ENCODE peak calls at places on chromosomes 12 and 14, in eight cellular contexts. One of them, this sample, is unnamed.

GRCh38 chr12:60148831-60149230 is 553.0 kb downstream of the SLC16A7 start:
- DNase-seq in fibroblast of lung: peak; percentile 81
- DNase-seq in heart left ventricle: no peak
- DNase-seq in lung: no peak
- DNase-seq in astrocyte: peak; percentile 88
- DNase-seq in cardiac muscle cell: peak; percentile 88
- DNase-seq in astrocyte of the spinal cord: peak; percentile 74
- DNase-seq in psoas muscle: peak; percentile 1
- DNase-seq in this sample: peak; percentile 86

GRCh38 chr12:119693006-119693405 is 25.1 kb downstream of the PRKAB1 start:
- DNase-seq in heart left ventricle: peak; percentile 67
- DNase-seq in cardiac muscle cell: peak; percentile 98
- DNase-seq in astrocyte: peak; percentile 97
- DNase-seq in astrocyte of the spinal cord: peak; percentile 88
- DNase-seq in lung: peak; percentile 74
- DNase-seq in fibroblast of lung: peak; percentile 95
- DNase-seq in psoas muscle: no peak
- DNase-seq in this sample: peak; percentile 98

GRCh38 chr12:45587877-45588530 is 141.5 kb upstream of the ARID2 start:
- DNase-seq in astrocyte of the spinal cord: no peak
- DNase-seq in psoas muscle: no peak
- DNase-seq in cardiac muscle cell: no peak
- DNase-seq in astrocyte: no peak
- DNase-seq in lung: no peak
- DNase-seq in fibroblast of lung: no peak
- DNase-seq in heart left ventricle: no peak
- DNase-seq in this sample: no peak

GRCh38 chr12:88951860-88952483 is 371.7 kb upstream of the KITLG start:
- DNase-seq in fibroblast of lung: no peak
- DNase-seq in astrocyte of the spinal cord: no peak
- DNase-seq in heart left ventricle: no peak
- DNase-seq in astrocyte: no peak
- DNase-seq in psoas muscle: no peak
- DNase-seq in lung: no peak
- DNase-seq in cardiac muscle cell: no peak
- DNase-seq in this sample: no peak

GRCh38 chr14:48842785-48843184 is 743.4 kb downstream of the RPS29 start:
- DNase-seq in astrocyte: no peak
- DNase-seq in heart left ventricle: no peak
- DNase-seq in psoas muscle: no peak
- DNase-seq in fibroblast of lung: no peak
- DNase-seq in astrocyte of the spinal cord: no peak
- DNase-seq in lung: no peak
- DNase-seq in cardiac muscle cell: peak; percentile 0
- DNase-seq in this sample: no peak

GRCh38 chr12:28237423-28237822 is 47.2 kb downstream of the CCDC91 start:
- DNase-seq in astrocyte: no peak
- DNase-seq in fibroblast of lung: no peak
- DNase-seq in astrocyte of the spinal cord: no peak
- DNase-seq in heart left ventricle: no peak
- DNase-seq in cardiac muscle cell: no peak
- DNase-seq in lung: no peak
- DNase-seq in psoas muscle: no peak
- DNase-seq in this sample: peak; percentile 17

GRCh38 chr12:103391103-103391502 is 104.7 kb downstream of the C12orf42 start:
- DNase-seq in astrocyte: no peak
- DNase-seq in astrocyte of the spinal cord: no peak
- DNase-seq in fibroblast of lung: no peak
- DNase-seq in heart left ventricle: no peak
- DNase-seq in psoas muscle: no peak
- DNase-seq in cardiac muscle cell: no peak
- DNase-seq in lung: no peak
- DNase-seq in this sample: no peak

GRCh38 chr12:118714051-118714460 is 267.3 kb upstream of the SRRM4 start:
- DNase-seq in astrocyte of the spinal cord: no peak
- DNase-seq in lung: no peak
- DNase-seq in cardiac muscle cell: no peak
- DNase-seq in astrocyte: no peak
- DNase-seq in heart left ventricle: no peak
- DNase-seq in psoas muscle: no peak
- DNase-seq in fibroblast of lung: no peak
- DNase-seq in this sample: no peak

GRCh38 chr12:9383585-9383984 is 175.4 kb upstream of the PZP start:
- DNase-seq in heart left ventricle: no peak
- DNase-seq in cardiac muscle cell: no peak
- DNase-seq in astrocyte of the spinal cord: no peak
- DNase-seq in lung: no peak
- DNase-seq in astrocyte: no peak
- DNase-seq in fibroblast of lung: no peak
- DNase-seq in psoas muscle: no peak
- DNase-seq in this sample: no peak

GRCh38 chr12:117718559-117718958 is 250.2 kb downstream of the KSR2 start:
- DNase-seq in lung: no peak
- DNase-seq in psoas muscle: no peak
- DNase-seq in astrocyte of the spinal cord: no peak
- DNase-seq in heart left ventricle: peak; percentile 32
- DNase-seq in astrocyte: no peak
- DNase-seq in cardiac muscle cell: no peak
- DNase-seq in fibroblast of lung: no peak
- DNase-seq in this sample: no peak

GRCh38 chr14:102652194-102652593 is 59.7 kb downstream of the RCOR1 start:
- DNase-seq in heart left ventricle: no peak
- DNase-seq in astrocyte of the spinal cord: peak; percentile 13
- DNase-seq in cardiac muscle cell: no peak
- DNase-seq in psoas muscle: no peak
- DNase-seq in astrocyte: no peak
- DNase-seq in lung: no peak
- DNase-seq in fibroblast of lung: no peak
- DNase-seq in this sample: no peak

GRCh38 chr12:3130053-3130805 is 53.0 kb downstream of the TSPAN9 start:
- DNase-seq in cardiac muscle cell: no peak
- DNase-seq in psoas muscle: no peak
- DNase-seq in fibroblast of lung: peak; percentile 14
- DNase-seq in astrocyte of the spinal cord: no peak
- DNase-seq in astrocyte: no peak
- DNase-seq in heart left ventricle: no peak
- DNase-seq in lung: no peak
- DNase-seq in this sample: no peak

GRCh38 chr14:62126885-62127478 is 364.8 kb downstream of the SNAPC1 start:
- DNase-seq in cardiac muscle cell: peak; percentile 72
- DNase-seq in fibroblast of lung: peak; percentile 78
- DNase-seq in astrocyte of the spinal cord: peak; percentile 67
- DNase-seq in heart left ventricle: no peak
- DNase-seq in psoas muscle: no peak
- DNase-seq in lung: no peak
- DNase-seq in astrocyte: peak; percentile 23
- DNase-seq in this sample: peak; percentile 78

GRCh38 chr12:62123721-62124203 is 136.4 kb upstream of the USP15 start:
- DNase-seq in astrocyte of the spinal cord: peak; percentile 48
- DNase-seq in astrocyte: peak; percentile 16
- DNase-seq in cardiac muscle cell: peak; percentile 70
- DNase-seq in heart left ventricle: no peak
- DNase-seq in lung: no peak
- DNase-seq in fibroblast of lung: peak; percentile 63
- DNase-seq in psoas muscle: no peak
- DNase-seq in this sample: peak; percentile 66

DNA sequence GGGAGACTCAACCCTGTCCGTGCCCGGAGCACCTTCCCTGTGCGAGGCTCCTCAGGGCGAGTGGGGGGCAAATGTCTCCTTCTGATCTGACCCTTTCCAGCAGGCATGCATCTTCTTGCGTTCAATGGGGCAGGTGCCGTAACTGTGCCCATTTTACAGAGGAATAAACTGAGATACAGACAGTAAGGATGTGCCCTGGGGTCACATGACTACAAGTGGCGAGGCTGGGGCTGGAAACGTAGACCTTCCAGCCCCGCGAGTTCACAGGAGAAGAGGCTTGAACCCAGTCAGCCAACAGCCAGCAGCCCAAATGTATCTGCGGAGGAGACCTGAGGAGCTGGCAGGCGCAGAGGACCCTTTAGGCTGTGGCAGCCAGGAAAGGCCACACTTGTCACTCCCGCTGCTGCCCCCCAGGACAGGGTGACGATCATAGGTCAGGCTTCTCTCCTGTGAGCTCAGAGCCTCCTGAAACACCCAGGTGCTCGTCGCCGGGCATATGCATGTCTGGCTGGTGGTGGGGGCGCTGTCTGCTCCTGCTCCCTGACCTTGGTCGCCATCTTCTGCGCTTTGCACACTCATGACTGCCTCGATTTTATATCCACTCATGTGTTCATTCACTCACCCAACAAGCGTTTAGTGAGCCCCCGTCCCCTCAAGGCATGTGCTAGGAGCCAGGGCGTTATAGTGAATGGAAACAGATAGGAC is 41.7 kb downstream of the CCDC88C start:
- DNase-seq in psoas muscle: no peak
- DNase-seq in lung: no peak
- DNase-seq in fibroblast of lung: no peak
- DNase-seq in cardiac muscle cell: no peak
- DNase-seq in astrocyte: no peak
- DNase-seq in astrocyte of the spinal cord: no peak
- DNase-seq in heart left ventricle: no peak
- DNase-seq in this sample: no peak
- H3K4me3 ChIP-seq in psoas muscle: no peak overlapping the region
- H3K4me3 ChIP-seq in lung: no peak overlapping the region
- H3K4me3 ChIP-seq in fibroblast of lung: no peak overlapping the region
- H3K4me3 ChIP-seq in cardiac muscle cell: no peak overlapping the region
- H3K4me3 ChIP-seq in astrocyte: no peak overlapping the region
- H3K4me3 ChIP-seq in astrocyte of the spinal cord: no peak overlapping the region
- H3K4me3 ChIP-seq in heart left ventricle: no peak overlapping the region
- H3K4me3 ChIP-seq in this sample: no peak overlapping the region

GRCh38 chr14:36553650-36554260 is 28.7 kb downstream of the NKX2-8 start:
- DNase-seq in astrocyte: peak; percentile 22
- DNase-seq in lung: no peak
- DNase-seq in astrocyte of the spinal cord: peak; percentile 57
- DNase-seq in heart left ventricle: no peak
- DNase-seq in psoas muscle: no peak
- DNase-seq in fibroblast of lung: peak; percentile 60
- DNase-seq in cardiac muscle cell: peak; percentile 56
- DNase-seq in this sample: peak; percentile 63

GRCh38 chr14:36555998-36556743 is 26.2 kb downstream of the NKX2-8 start:
- DNase-seq in heart left ventricle: no peak
- DNase-seq in cardiac muscle cell: no peak
- DNase-seq in fibroblast of lung: no peak
- DNase-seq in lung: no peak
- DNase-seq in psoas muscle: no peak
- DNase-seq in astrocyte of the spinal cord: no peak
- DNase-seq in astrocyte: no peak
- DNase-seq in this sample: no peak

DNA sequence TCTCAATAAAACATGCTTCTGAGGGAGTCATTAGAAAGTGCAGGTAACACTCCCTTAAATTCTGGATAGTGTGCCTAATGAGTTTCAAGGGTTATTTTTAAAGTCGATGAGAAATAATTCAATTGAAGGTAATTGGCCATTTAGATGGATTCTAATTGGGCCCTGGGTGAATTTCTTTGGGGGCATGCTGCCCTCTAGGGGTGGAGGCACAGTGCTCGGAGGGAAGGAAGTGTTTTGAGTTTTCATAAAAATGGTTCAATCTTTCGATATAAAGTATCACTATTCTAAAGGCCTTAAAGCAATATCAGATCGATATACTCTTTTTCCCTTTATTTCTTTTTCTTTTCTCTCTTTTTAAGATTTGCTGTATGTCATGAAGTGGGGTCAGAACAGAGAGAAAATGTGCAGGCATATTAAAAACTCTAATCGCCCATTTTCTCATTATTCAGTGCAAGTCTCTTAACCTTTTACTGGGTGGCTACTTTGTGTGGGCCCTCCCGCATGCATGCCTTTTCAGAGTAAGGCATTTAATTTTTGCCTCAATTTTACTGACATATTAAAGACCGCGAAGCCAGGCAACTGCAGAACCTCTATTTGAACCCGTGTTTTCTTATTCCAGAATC is 25.5 kb downstream of the NKX2-8 start:
- DNase-seq in lung: no peak
- DNase-seq in psoas muscle: no peak
- DNase-seq in heart left ventricle: no peak
- DNase-seq in astrocyte: no peak
- DNase-seq in astrocyte of the spinal cord: peak; percentile 15
- DNase-seq in cardiac muscle cell: peak; percentile 26
- DNase-seq in fibroblast of lung: peak; percentile 18
- DNase-seq in this sample: peak; percentile 21
- TF ChIP-seq CTCF in lung: peak; percentile 13
- TF ChIP-seq CTCF in psoas muscle: peak; percentile 71
- TF ChIP-seq CTCF in heart left ventricle: peak; percentile 76
- TF ChIP-seq CTCF in astrocyte: peak; percentile 76
- TF ChIP-seq CTCF in astrocyte of the spinal cord: peak; percentile 88
- TF ChIP-seq CTCF in cardiac muscle cell: peak; percentile 85
- TF ChIP-seq CTCF in fibroblast of lung: peak; percentile 88
- TF ChIP-seq CTCF in this sample: peak; percentile 90

DNA sequence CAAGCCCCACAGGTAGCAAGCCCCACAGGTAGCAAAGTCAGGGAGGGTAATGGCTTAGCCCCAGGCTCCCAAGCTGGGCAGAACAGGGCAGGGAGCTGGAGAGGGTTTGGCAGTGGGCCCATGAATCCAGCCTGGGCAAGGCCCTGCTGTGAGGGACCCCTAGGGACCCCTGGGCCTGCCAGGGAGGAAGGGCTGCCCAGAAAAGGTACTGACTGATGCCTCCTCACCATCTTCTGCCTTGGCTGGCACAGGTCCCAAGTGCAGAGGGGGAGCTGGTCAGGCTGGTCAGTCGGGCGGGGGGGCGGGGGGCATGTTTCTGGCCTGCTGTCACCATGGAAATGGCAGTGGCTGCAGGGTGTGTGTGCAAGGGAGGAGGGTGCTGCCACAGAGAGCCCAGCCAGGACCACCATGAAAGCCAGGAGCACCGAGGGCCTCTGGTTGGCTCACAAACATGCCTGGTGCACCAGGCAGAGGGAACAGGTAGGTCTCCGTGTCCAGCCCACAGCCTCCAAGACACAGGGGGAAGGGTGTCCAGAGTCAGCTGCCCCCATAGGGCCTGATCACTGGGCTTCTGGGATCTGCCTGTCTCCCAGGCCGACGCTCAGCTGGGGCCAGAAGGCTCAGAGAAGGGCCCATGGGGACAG is 1.5 kb upstream of the CRIP2 start:
- DNase-seq in psoas muscle: no peak
- DNase-seq in fibroblast of lung: no peak
- DNase-seq in lung: no peak
- DNase-seq in astrocyte of the spinal cord: no peak
- DNase-seq in astrocyte: no peak
- DNase-seq in heart left ventricle: peak; percentile 57
- DNase-seq in cardiac muscle cell: no peak
- DNase-seq in this sample: no peak
- H3K4me3 ChIP-seq in psoas muscle: peak overlapping the region; percentile 70
- H3K4me3 ChIP-seq in fibroblast of lung: no peak overlapping the region
- H3K4me3 ChIP-seq in lung: no peak overlapping the region
- H3K4me3 ChIP-seq in astrocyte of the spinal cord: no peak overlapping the region
- H3K4me3 ChIP-seq in astrocyte: peak overlapping the region; percentile 51
- H3K4me3 ChIP-seq in heart left ventricle: peak overlapping the region; percentile 86
- H3K4me3 ChIP-seq in cardiac muscle cell: peak overlapping the region; percentile 71
- H3K4me3 ChIP-seq in this sample: no peak overlapping the region

DNA sequence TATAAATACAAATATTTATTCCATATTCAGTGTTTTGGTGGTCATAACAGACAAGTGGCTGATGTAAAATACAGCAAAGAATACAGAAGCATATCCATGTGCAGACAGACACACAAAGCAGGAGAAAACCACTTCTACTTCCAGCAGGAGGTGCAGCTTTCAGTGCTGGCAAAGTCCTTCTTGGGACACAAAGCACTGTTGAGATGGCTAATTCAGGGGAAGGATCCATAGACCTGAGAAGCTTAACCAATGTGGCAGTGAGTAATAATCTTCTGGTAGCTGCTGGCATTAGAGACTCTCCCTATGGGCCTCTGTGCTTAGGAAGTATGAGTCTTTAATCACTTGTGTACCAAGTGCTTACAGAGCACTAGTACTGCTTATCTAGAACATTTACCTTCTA is 26.8 kb downstream of the AMN1 start:
- DNase-seq in cardiac muscle cell: peak; percentile 54
- DNase-seq in lung: no peak
- DNase-seq in psoas muscle: no peak
- DNase-seq in heart left ventricle: no peak
- DNase-seq in astrocyte of the spinal cord: peak; percentile 7
- DNase-seq in astrocyte: peak; percentile 16
- DNase-seq in fibroblast of lung: peak; percentile 3
- DNase-seq in this sample: peak; percentile 46
- TF ChIP-seq CTCF in cardiac muscle cell: peak; percentile 27
- TF ChIP-seq CTCF in lung: no peak
- TF ChIP-seq CTCF in psoas muscle: peak; percentile 12
- TF ChIP-seq CTCF in heart left ventricle: peak; percentile 38
- TF ChIP-seq CTCF in astrocyte of the spinal cord: no peak
- TF ChIP-seq CTCF in astrocyte: no peak
- TF ChIP-seq CTCF in fibroblast of lung: no peak
- TF ChIP-seq CTCF in this sample: peak; percentile 39